ENCODE peak calls at places on chromosomes 11 and 22, in nine cellular contexts. N is stomach, O is uterus, D is H1, S is body of pancreas, Z is IMR-90, C is A549, B is breast epithelium, E is ovary. T is an unnamed sample.

GRCh38 chr22:29002603-29003002 is 59.0 kb downstream of the C22orf31 start:
- DNase-seq in O (no peak), Z (no peak), S (peak), D (no peak), E (no peak), B (no peak), C (no peak), N (peak), T (no peak)

GRCh38 chr11:70798296-70798695 is 400.0 kb downstream of the CTTN start:
- DNase-seq in C (no peak), B (no peak), N (no peak), D (no peak), S (no peak), Z (no peak), E (no peak), O (no peak), T (no peak)

GRCh38 chr11:64124147-64124546 is 41.8 kb downstream of the MACROD1 start:
- DNase-seq in C (peak), Z (no peak), S (no peak), D (no peak), E (no peak), N (no peak), O (no peak), B (no peak), T (no peak)

GRCh38 chr11:96054870-96055705 is 131.2 kb upstream of the MTMR2 start:
- DNase-seq in S (no peak), O (no peak), C (peak), N (no peak), E (no peak), B (no peak), D (no peak), Z (peak), T (no peak)

GRCh38 chr11:25992254-25992653 is 339.7 kb upstream of the ANO3 start:
- DNase-seq in N (no peak), S (no peak), Z (no peak), O (no peak), E (no peak), B (no peak), D (no peak), C (no peak), T (no peak)

GRCh38 chr11:19345848-19346681 is 105.3 kb upstream of the E2F8 start:
- DNase-seq in Z (no peak), O (no peak), B (no peak), N (peak), D (peak), E (no peak), S (no peak), C (peak), T (no peak)

GRCh38 chr11:26283852-26284421 is 48.0 kb upstream of the ANO3 start:
- DNase-seq in S (no peak), D (no peak), B (no peak), N (no peak), C (no peak), E (no peak), Z (no peak), O (no peak), T (no peak)

GRCh38 chr11:78654071-78654470 is 79.4 kb upstream of the NARS2 start:
- DNase-seq in C (no peak), S (no peak), B (no peak), O (no peak), E (no peak), Z (no peak), D (peak), N (no peak), T (no peak)

GRCh38 chr22:25062378-25063095 is 110.0 kb downstream of the KIAA1671 start:
- DNase-seq in S (peak), C (no peak), D (no peak), O (no peak), Z (no peak), E (no peak), N (no peak), B (no peak), T (no peak)

GRCh38 chr11:15117751-15118150 is 3.0 kb downstream of the INSC start:
- DNase-seq in D (no peak), C (no peak), O (no peak), S (no peak), B (no peak), N (no peak), Z (no peak), E (no peak), T (no peak)

GRCh38 chr11:62999649-63000048 is 14.9 kb upstream of the SLC22A6 start:
- DNase-seq in C (no peak), B (no peak), O (no peak), E (no peak), S (peak), N (peak), Z (no peak), D (no peak), T (no peak)

GRCh38 chr22:46592390-46592872 is 27.8 kb upstream of the GRAMD4 start:
- DNase-seq in C (no peak), S (peak), D (no peak), E (no peak), Z (peak), N (no peak), O (no peak), B (no peak), T (peak)

GRCh38 chr22:37253164-37253660 is 9.1 kb upstream of the RAC2 start:
- DNase-seq in B (no peak), O (no peak), Z (no peak), D (no peak), E (no peak), S (no peak), N (no peak), C (no peak), T (no peak)

GRCh38 chr22:43442386-43443060 is 30.7 kb downstream of the MPPED1 start:
- DNase-seq in S (no peak), C (no peak), D (no peak), N (no peak), Z (no peak), E (no peak), O (no peak), B (peak), T (no peak)

GRCh38 chr22:29096736-29097669 is 24.2 kb downstream of the KREMEN1 start:
- DNase-seq in O (no peak), S (peak), N (peak), E (no peak), Z (peak), B (no peak), D (no peak), C (no peak), T (no peak)

GRCh38 chr11:48047616-48048015 is 67.3 kb downstream of the PTPRJ start:
- DNase-seq in E (no peak), C (no peak), D (no peak), B (no peak), S (no peak), Z (peak), N (no peak), O (no peak), T (no peak)

GRCh38 chr22:44587004-44587793 is 89.2 kb upstream of the RTL6 start:
- DNase-seq in D (no peak), N (no peak), C (peak), B (no peak), O (no peak), S (peak), Z (peak), E (no peak), T (no peak)

GRCh38 chr22:46058591-46059519 is 81.9 kb upstream of the WNT7B start:
- DNase-seq in E (peak), N (peak), D (no peak), B (peak), O (peak), S (peak), C (no peak), Z (no peak), T (peak)

GRCh38 chr11:78420796-78421209 is 3.2 kb upstream of the GAB2 start:
- DNase-seq in S (peak), O (peak), Z (peak), B (no peak), E (peak), C (no peak), D (no peak), N (peak), T (peak)

GRCh38 chr11:6646631-6647281 is 8.9 kb downstream of the DCHS1 start:
- DNase-seq in N (no peak), S (no peak), C (no peak), Z (peak), D (no peak), B (no peak), O (peak), E (peak), T (no peak)

GRCh38 chr22:27581688-27582087 is 219.9 kb downstream of the MN1 start:
- DNase-seq in B (no peak), N (peak), E (peak), C (no peak), Z (peak), S (peak), D (no peak), O (peak), T (peak)

GRCh38 chr11:108697872-108698473 is 33.1 kb downstream of the DDX10 start:
- DNase-seq in E (peak), O (peak), D (no peak), C (peak), Z (peak), S (peak), N (peak), B (no peak), T (peak)

GRCh38 chr22:34036936-34037335 is 116.7 kb upstream of the LARGE1 start:
- DNase-seq in N (no peak), D (no peak), O (no peak), E (no peak), S (no peak), C (no peak), B (no peak), Z (no peak), T (no peak)

DNA sequence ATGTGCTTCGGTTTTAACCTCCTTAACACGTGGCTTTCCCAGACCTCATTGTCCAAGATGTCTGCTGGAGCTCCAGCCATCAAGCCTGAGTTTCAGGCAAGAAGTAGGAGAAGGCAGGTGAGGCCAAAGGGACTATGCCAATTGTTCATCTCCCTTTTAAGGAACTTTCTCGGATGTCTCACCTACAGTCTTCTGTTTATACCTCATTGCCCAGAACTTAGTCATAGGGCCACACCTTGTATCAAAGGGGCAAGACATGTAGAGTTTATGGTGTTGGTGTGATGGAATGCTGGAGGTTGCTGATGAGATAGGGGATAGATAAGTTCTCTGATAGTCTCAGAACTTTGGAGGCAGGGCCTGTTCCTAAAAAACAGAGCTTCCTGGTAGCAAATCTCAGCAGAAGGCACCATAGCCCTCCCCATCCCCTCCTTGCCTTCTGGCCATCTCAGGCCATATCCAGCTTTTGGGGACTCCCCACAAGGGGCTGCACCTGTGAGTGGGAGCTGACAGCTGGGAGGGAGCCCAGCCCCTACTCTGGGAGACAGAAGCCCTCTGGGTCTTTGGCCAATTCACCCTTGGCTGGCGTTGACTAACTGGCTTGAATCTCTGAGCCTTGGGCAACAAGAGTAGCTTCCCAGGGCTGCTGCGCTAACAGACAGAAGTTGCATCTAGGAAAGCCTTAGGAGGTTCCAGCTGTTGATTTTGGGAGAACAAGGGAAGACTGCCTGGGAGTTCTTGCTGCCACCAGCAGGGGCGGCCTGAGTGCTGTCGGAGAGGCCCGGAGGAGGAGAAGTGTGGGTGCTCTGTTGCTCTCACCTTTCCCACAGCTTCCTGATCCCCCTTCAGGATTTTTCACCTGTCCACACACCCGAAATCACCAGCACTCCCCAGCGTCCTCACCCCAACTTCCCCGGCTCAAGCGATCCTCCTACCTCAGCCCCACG is 149.8 kb upstream of the THY1 start:
- DNase-seq in B (no peak), D (no peak), E (no peak), O (no peak), Z (no peak), S (no peak), N (no peak), C (no peak), T (peak)
- TF ChIP-seq CTCF in B (no peak), D (peak), E (no peak), O (no peak), Z (no peak), S (no peak), N (no peak), C (no peak), T (no peak)

DNA sequence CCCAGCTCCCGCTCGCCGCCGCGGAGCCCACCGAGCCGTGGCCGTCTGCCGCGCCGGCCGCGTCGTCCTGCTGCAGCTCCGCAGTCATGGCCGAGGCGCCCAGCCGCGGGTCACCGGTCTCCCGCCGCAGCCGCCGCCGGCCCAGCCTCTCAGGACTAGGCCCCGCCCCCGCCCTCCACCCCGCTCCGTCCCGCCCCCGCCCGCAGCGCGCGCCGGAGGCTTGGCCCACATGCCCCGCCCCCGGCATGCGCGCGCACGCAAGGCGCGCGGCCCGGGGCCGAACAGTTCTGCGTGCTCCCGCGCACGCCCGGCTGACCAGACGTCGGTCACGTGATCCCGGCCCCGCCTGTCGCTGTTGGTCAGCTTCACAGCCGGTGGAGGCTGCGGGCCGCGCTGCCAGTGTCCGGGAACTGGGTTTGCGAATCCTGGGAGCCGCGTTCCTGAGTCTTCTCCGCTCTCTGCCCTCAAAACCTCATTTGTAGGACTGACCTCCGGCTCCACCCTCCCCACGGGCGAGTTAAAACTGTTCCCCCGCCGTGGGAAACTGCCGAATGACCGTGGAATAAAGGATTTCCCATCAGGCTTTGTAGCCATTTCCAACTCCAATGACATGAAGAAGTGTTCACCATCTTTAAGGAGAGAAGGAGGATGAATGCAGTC is at the start of gene USP28:
- DNase-seq in C (peak), S (peak), N (peak), O (peak), D (peak), B (peak), E (peak), Z (peak), T (peak)
- TF ChIP-seq POLR2A in C (peak), S (peak), N (no peak), O (peak), D (peak), B (peak), E (peak), Z (peak), T (peak)

DNA sequence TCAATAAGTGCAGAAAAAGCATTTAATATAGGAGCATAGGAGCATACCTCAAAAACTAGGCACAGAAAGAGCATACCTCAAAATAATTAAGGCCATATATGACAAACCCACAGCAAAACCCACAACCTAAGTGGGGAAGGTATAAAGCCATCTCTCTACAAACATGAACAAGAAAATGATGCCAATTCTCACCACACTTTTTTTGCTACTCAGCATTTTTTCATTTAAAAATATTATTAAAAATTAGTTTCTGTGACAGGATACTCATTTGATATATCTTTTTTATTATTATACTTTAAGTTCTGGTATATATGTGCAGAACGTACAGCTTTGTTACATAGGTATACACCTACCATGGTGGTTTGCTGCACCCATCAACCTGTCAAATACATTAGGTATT is 352.0 kb downstream of the LUZP2 start:
- DNase-seq in Z (no peak), B (no peak), N (no peak), C (no peak), E (no peak), S (no peak), D (no peak), O (no peak), T (no peak)
- TF ChIP-seq CTCF in Z (no peak), B (no peak), N (no peak), C (no peak), E (no peak), S (no peak), D (no peak), O (no peak), T (no peak)

GRCh38 chr11:27720277-27720830 is 20.1 kb upstream of the BDNF start:
- DNase-seq in C (peak), N (no peak), D (peak), S (no peak), Z (peak), B (no peak), E (no peak), O (no peak), T (peak)

GRCh38 chr11:27718346-27718852 is 18.1 kb upstream of the BDNF start:
- DNase-seq in C (peak), N (no peak), Z (peak), S (no peak), O (no peak), B (no peak), E (no peak), D (peak), T (peak)

GRCh38 chr11:27717801-27718229 is 17.6 kb upstream of the BDNF start:
- DNase-seq in N (no peak), S (no peak), E (no peak), B (no peak), O (no peak), D (no peak), Z (no peak), C (peak), T (no peak)

GRCh38 chr11:27719575-27719925 is 19.3 kb upstream of the BDNF start:
- DNase-seq in O (no peak), Z (no peak), S (no peak), N (no peak), D (no peak), E (no peak), C (no peak), B (no peak), T (no peak)

GRCh38 chr11:27718853-27719574 is 18.8 kb upstream of the BDNF start:
- DNase-seq in B (no peak), S (no peak), C (peak), O (no peak), Z (peak), E (no peak), N (no peak), D (peak), T (peak)
- TF ChIP-seq POLR2A in B (no peak), S (no peak), C (no peak), O (no peak), Z (peak), E (no peak), N (no peak), D (no peak), T (no peak)